ENCODE peak calls at places on chromosomes 13 and 19, in eight cellular contexts. K, R, D, Y, W, O, L and G are unnamed samples. For H3K9me3, the result is how much of the 10 kb centered on the place peaks cover.

GRCh38 chr13:93561553-93561952 is 334.9 kb downstream of the GPC6 start:
- DNase-seq in R (no peak), O (no peak), L (no peak), Y (no peak), W (no peak), K (no peak), D (no peak), G (no peak)

GRCh38 chr19:41771410-41771809 is 16.1 kb downstream of the CEACAM6 start:
- DNase-seq in Y (no peak), R (no peak), W (no peak), L (no peak), O (no peak), K (no peak), D (no peak), G (no peak)

GRCh38 chr13:87889241-87889640 is 218.1 kb downstream of the SLITRK5 start:
- DNase-seq in W (no peak), L (no peak), Y (no peak), K (no peak), R (no peak), O (no peak), D (no peak), G (no peak)

GRCh38 chr13:71677114-71677513 is 189.9 kb downstream of the DACH1 start:
- DNase-seq in D (no peak), K (no peak), L (no peak), O (no peak), Y (no peak), R (no peak), W (no peak), G (no peak)

GRCh38 chr13:20161275-20161950 is 561 bp upstream of the GJA3 start:
- DNase-seq in D (no peak), K (no peak), W (no peak), L (no peak), Y (peak), R (no peak), O (no peak), G (no peak)

GRCh38 chr13:33015791-33016323 is 366 bp upstream of the KL start:
- DNase-seq in W (peak), O (no peak), K (peak), R (peak), L (no peak), D (no peak), Y (peak), G (no peak)

GRCh38 chr19:23996549-23996948 is 81.9 kb downstream of the ZNF726 start:
- DNase-seq in R (no peak), Y (no peak), D (no peak), K (no peak), L (no peak), O (no peak), W (no peak), G (peak)

GRCh38 chr13:50914848-50915247 is 5.3 kb downstream of the RNASEH2B start:
- DNase-seq in L (no peak), K (no peak), D (no peak), W (no peak), O (no peak), Y (no peak), R (no peak), G (no peak)

GRCh38 chr19:20607943-20608342 is 42.4 kb upstream of the ZNF737 start:
- DNase-seq in R (no peak), Y (no peak), W (no peak), O (no peak), D (no peak), K (no peak), L (no peak), G (no peak)

GRCh38 chr19:7864719-7865074 is 9.5 kb downstream of the PRR36 start:
- DNase-seq in L (no peak), K (no peak), O (no peak), W (no peak), Y (no peak), D (no peak), R (no peak), G (no peak)

GRCh38 chr13:87777395-87777794 is 106.2 kb downstream of the SLITRK5 start:
- DNase-seq in L (no peak), Y (no peak), O (no peak), R (no peak), W (no peak), K (no peak), D (no peak), G (no peak)

GRCh38 chr13:39038569-39038898 is 278 bp downstream of the NHLRC3 start:
- DNase-seq in L (no peak), O (no peak), W (peak), D (no peak), Y (peak), R (no peak), K (no peak), G (no peak)

GRCh38 chr19:50065938-50066337 is 40.1 kb downstream of the ZNF473 start:
- DNase-seq in L (no peak), O (no peak), W (no peak), K (no peak), R (no peak), D (no peak), Y (no peak), G (no peak)

GRCh38 chr13:95641961-95642621 is 2.4 kb downstream of the DZIP1 start:
- DNase-seq in W (no peak), L (peak), R (peak), Y (peak), O (no peak), D (no peak), K (peak), G (peak)

GRCh38 chr13:44768775-44769578 is 192.8 kb upstream of the TSC22D1 start:
- DNase-seq in W (no peak), R (no peak), Y (no peak), O (no peak), K (no peak), D (no peak), L (no peak), G (no peak)

GRCh38 chr13:60090579-60090978 is 73.1 kb downstream of the DIAPH3 start:
- DNase-seq in W (no peak), O (no peak), Y (no peak), R (no peak), D (no peak), K (no peak), L (no peak), G (no peak)

GRCh38 chr13:114119196-114119595 is 13.2 kb downstream of the RASA3 start:
- DNase-seq in L (no peak), Y (peak), W (no peak), O (no peak), K (no peak), R (peak), D (no peak), G (no peak)

GRCh38 chr13:85377783-85378182 is 421.4 kb downstream of the SLITRK6 start:
- DNase-seq in O (no peak), D (no peak), R (no peak), W (no peak), Y (no peak), K (no peak), L (no peak), G (no peak)

GRCh38 chr19:29045708-29046107 is 167.2 kb downstream of the UQCRFS1 start:
- DNase-seq in L (no peak), R (no peak), W (no peak), O (no peak), D (no peak), Y (no peak), K (no peak), G (no peak)

GRCh38 chr13:45941261-45941660 is 89.7 kb upstream of the SIAH3 start:
- DNase-seq in K (no peak), Y (no peak), O (no peak), L (no peak), R (no peak), W (no peak), D (no peak), G (peak)

GRCh38 chr13:111033172-111034133 is 81.7 kb upstream of the ARHGEF7 start:
- DNase-seq in W (no peak), Y (no peak), L (no peak), D (no peak), K (no peak), R (no peak), O (no peak), G (no peak)

GRCh38 chr13:101529419-101529818 is 76.9 kb downstream of the ITGBL1 start:
- DNase-seq in O (peak), R (no peak), K (no peak), Y (no peak), D (no peak), W (peak), L (peak), G (no peak)

GRCh38 chr19:2703691-2704216 is 1.3 kb upstream of the GNG7 start:
- DNase-seq in Y (no peak), W (no peak), O (no peak), D (no peak), L (no peak), R (no peak), K (no peak), G (no peak)

GRCh38 chr19:20422216-20422615 is 143.4 kb downstream of the ZNF737 start:
- DNase-seq in R (no peak), O (no peak), Y (no peak), D (no peak), L (no peak), K (no peak), W (no peak), G (no peak)

GRCh38 chr19:38727868-38728660 is 16.2 kb downstream of the CAPN12 start:
- DNase-seq in O (no peak), Y (peak), D (no peak), L (no peak), W (no peak), K (peak), R (no peak), G (no peak)

GRCh38 chr19:42279148-42279901 is 10.3 kb downstream of the CIC start:
- DNase-seq in O (no peak), L (no peak), R (no peak), W (peak), Y (no peak), D (no peak), K (no peak), G (no peak)

GRCh38 chr13:78102121-78102677 is 183.6 kb upstream of the EDNRB start:
- DNase-seq in L (peak), K (peak), Y (no peak), O (no peak), W (no peak), R (peak), D (no peak), G (no peak)

GRCh38 chr19:28883241-28883693 is 329.7 kb downstream of the UQCRFS1 start:
- DNase-seq in Y (no peak), D (no peak), L (peak), R (no peak), W (peak), K (peak), O (no peak), G (no peak)

GRCh38 chr19:57978586-57979289 is 4.4 kb upstream of the C19orf18 start:
- DNase-seq in O (no peak), D (no peak), L (no peak), K (no peak), Y (no peak), R (no peak), W (no peak), G (no peak)

DNA sequence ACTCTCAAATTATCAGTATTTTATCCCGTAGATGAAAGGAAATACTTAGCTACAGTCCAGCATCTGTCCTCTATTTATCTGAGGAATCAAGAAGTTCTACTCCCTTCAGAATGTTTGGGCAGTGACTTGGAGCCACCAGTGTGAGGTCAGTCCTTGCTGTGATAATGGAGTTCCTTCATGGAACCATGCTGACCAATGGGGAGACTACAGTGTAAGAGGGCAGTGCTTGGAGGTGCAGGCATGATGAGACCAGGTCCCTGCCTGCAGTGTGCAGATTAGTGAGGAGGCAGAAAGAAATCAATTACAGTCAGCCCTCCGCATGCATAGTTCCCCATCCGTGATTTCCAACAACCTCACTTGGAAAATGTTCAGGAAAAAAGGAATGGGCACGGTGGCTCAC is at the start of gene C19orf18:
- DNase-seq in Y (no peak), R (no peak), D (no peak), O (no peak), K (no peak), L (no peak), W (no peak), G (no peak)
- H3K9me3 ChIP-seq in Y (half or more), R (half or more), D (half or more), O (half or more), K (half or more), L (under half), W (half or more), G (under half)

DNA sequence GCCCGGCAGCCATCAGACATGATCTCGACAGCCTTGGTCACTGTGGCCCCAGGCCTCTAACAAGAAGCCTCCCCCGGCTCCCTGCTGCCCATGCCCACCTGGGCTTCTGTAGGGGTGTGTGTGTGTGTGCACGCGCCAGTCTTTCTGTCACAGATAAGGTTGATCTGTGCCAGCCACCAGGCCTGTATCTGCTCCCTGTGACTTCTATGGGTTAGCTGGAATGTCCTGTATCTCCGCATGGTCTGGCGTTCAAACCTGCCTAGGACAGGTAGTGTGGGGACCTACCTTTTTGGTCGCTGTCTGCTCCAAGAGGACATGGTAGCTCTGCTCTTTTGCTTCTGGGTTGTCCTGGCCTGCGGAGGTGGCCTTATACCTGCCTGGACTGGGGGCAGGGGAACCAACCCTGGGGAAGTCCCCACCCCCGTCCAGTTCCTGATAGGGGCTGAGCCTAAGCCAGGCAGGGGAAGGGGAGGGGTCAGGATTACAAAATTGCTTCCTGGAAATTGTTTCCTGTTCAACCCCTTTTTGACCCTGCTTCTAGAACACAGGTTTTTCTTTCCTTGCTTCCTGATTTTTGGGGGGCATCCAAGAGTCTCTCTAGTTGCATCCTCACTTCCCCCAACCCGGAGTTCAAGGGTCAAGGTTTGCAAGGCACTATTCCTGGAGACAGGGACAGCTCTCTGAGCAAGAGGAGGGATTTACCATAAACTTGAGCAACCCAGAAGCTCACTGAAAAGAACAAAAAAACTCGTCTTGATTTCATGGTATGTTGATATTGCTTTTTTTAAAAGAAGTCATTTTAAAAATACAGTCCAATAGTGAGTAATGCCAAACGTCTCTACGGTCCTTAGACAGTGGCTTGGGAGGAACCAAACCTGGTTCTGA is at the start of gene LRG1:
- DNase-seq in Y (peak), O (no peak), L (peak), D (peak), R (no peak), K (no peak), W (no peak), G (no peak)
- H3K4me3 ChIP-seq in Y (no peak), O (no peak), L (no peak), D (peak), R (no peak), K (no peak), W (no peak), G (no peak)

GRCh38 chr19:51305479-51305878 is 6.0 kb upstream of the IGLON5 start:
- DNase-seq in D (no peak), W (no peak), O (no peak), R (no peak), L (no peak), K (no peak), Y (no peak), G (no peak)
- TF ChIP-seq CTCF in D (no peak), W (no peak), O (no peak), R (no peak), L (no peak), K (no peak), Y (no peak), G (no peak)

GRCh38 chr19:53140351-53140750 is 7.6 kb upstream of the ZNF415 start:
- DNase-seq in K (no peak), D (no peak), L (no peak), O (no peak), W (no peak), R (no peak), Y (no peak), G (no peak)

GRCh38 chr19:53131085-53131484 is 1.6 kb downstream of the ZNF415 start:
- DNase-seq in W (no peak), L (no peak), D (no peak), R (no peak), Y (no peak), K (no peak), O (no peak), G (no peak)

GRCh38 chr19:53131732-53132131 is 978 bp downstream of the ZNF415 start:
- DNase-seq in K (no peak), Y (no peak), L (no peak), O (no peak), R (no peak), W (no peak), D (no peak), G (no peak)

GRCh38 chr19:53132231-53132991 is at the start of gene ZNF415:
- DNase-seq in O (peak), L (peak), R (peak), Y (peak), K (peak), D (peak), W (peak), G (peak)

GRCh38 chr19:53136432-53136831 is 3.7 kb upstream of the ZNF415 start:
- DNase-seq in O (no peak), R (no peak), K (no peak), W (no peak), D (no peak), L (no peak), Y (no peak), G (no peak)
- H3K9me3 ChIP-seq in O (under half), R (under half), K (half or more), W (under half), D (half or more), L (under half), Y (half or more), G (under half)

DNA sequence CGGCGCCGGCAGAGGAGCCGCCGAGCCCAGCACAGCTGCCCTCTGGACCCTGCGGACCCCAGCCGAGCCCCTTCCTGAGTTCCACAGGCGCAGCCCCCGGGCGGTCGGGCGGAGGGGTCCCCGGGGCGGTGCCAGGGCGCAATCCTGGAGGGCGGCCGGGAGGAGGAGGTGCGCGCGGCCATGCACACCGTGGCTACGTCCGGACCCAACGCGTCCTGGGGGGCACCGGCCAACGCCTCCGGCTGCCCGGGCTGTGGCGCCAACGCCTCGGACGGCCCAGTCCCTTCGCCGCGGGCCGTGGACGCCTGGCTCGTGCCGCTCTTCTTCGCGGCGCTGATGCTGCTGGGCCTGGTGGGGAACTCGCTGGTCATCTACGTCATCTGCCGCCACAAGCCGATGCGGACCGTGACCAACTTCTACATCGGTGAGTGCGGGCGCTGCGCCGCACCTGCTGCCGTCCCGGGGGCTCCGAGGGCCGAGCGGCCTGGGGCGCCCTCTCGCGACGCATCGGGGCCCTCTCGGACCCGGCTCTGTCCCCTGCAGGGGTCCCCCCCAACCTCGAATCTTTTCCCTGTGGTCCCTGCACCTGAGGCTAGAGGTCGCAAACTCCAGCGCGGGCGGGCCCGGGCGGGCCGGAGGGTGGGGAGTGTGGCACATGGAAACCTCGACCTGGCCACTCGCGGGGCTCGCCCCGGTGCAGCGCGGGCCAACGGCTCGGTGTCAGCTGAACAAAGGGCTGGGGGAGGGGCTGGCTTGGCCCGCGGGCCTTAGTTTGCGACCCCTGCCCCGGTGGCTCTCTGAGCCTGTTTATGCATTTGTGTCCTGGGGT is at the start of gene KISS1R:
- DNase-seq in O (no peak), R (no peak), D (no peak), Y (peak), L (no peak), W (no peak), K (no peak), G (peak)
- H3K4me3 ChIP-seq in O (peak), R (peak), D (no peak), Y (no peak), L (peak), W (peak), K (peak), G (peak)

GRCh38 chr19:43609872-43610271 is 2.0 kb upstream of the SRRM5 start:
- DNase-seq in K (no peak), Y (no peak), L (no peak), R (no peak), O (no peak), W (no peak), D (no peak), G (no peak)

GRCh38 chr19:43616306-43616705 is 3.1 kb downstream of the ZNF428 start:
- DNase-seq in R (no peak), O (no peak), W (no peak), K (no peak), L (no peak), D (no peak), Y (no peak), G (no peak)

GRCh38 chr19:43611788-43612187 is at the start of gene SRRM5:
- DNase-seq in R (no peak), L (no peak), D (no peak), K (no peak), Y (no peak), W (no peak), O (no peak), G (no peak)

GRCh38 chr19:43610493-43610892 is 1.4 kb upstream of the SRRM5 start:
- DNase-seq in O (no peak), W (no peak), Y (no peak), L (no peak), D (no peak), R (no peak), K (no peak), G (no peak)

GRCh38 chr19:43612374-43612773 is 486 bp downstream of the SRRM5 start:
- DNase-seq in Y (no peak), W (no peak), O (no peak), D (no peak), L (no peak), R (no peak), K (no peak), G (no peak)
- TF ChIP-seq CTCF in Y (no peak), W (no peak), O (no peak), D (no peak), L (no peak), R (no peak), K (no peak), G (no peak)

GRCh38 chr13:27794075-27794691 is 1.9 kb downstream of the GSX1 start:
- DNase-seq in Y (no peak), L (no peak), R (no peak), K (no peak), D (no peak), W (no peak), O (no peak), G (no peak)
- H3K9me3 ChIP-seq in Y (under half), L (under half), R (under half), K (under half), D (under half), W (under half), O (under half), G (under half)

GRCh38 chr19:6532244-6532999 is 1.6 kb downstream of the TNFSF9 start:
- DNase-seq in K (no peak), D (no peak), Y (peak), O (no peak), L (no peak), W (no peak), R (no peak), G (no peak)
- H3K4me3 ChIP-seq in K (no peak), D (peak), Y (no peak), O (no peak), L (no peak), W (peak), R (peak), G (no peak)